ENCODE peak calls at places on chromosomes 3 and 15, in four cellular contexts. G is tibial artery, K is transverse colon, R is hepatocyte. W is an unnamed sample.

GRCh38 chr3:195156286-195156890 is 114.6 kb downstream of the XXYLT1 start:
- DNase-seq in K (no peak), R (no peak), G (no peak), W (no peak)

GRCh38 chr3:10361375-10361774 is 40.5 kb upstream of the SEC13 start:
- DNase-seq in R (no peak), G (no peak), K (no peak), W (no peak)

GRCh38 chr15:42018306-42019224 is 2.3 kb downstream of the PLA2G4E start:
- DNase-seq in R (no peak), G (peak; percentile 44), K (no peak), W (peak; percentile 64)

GRCh38 chr3:23808525-23808924 is 2.8 kb downstream of the UBE2E1 start:
- DNase-seq in R (no peak), G (no peak), K (no peak), W (no peak)

GRCh38 chr3:23720885-23721284 is 84.9 kb upstream of the UBE2E1 start:
- DNase-seq in R (no peak), G (no peak), K (no peak), W (no peak)

GRCh38 chr3:72155391-72156064 is 370.6 kb upstream of the PROK2 start:
- DNase-seq in R (peak; percentile 83), G (peak; percentile 91), K (peak; percentile 53), W (peak; percentile 59)

GRCh38 chr3:26293351-26293750 is 329.2 kb upstream of the LRRC3B start:
- DNase-seq in R (no peak), G (no peak), K (no peak), W (no peak)

GRCh38 chr15:34721802-34722795 is 32.7 kb downstream of the GJD2 start:
- DNase-seq in K (no peak), R (peak; percentile 52), G (peak; percentile 87), W (peak; percentile 81)

GRCh38 chr3:141401584-141402475 is 33.5 kb downstream of the ZBTB38 start:
- DNase-seq in R (peak; percentile 73), K (peak; percentile 51), G (peak; percentile 75), W (peak; percentile 53)

GRCh38 chr3:138348950-138349739 is 766 bp downstream of the MRAS start:
- DNase-seq in K (no peak), R (peak; percentile 39), G (peak; percentile 69), W (no peak)

GRCh38 chr15:91634163-91634562 is 219.3 kb upstream of the SLCO3A1 start:
- DNase-seq in R (peak; percentile 41), K (no peak), G (no peak), W (no peak)

GRCh38 chr3:10495003-10495402 is 10.4 kb downstream of the ATP2B2 start:
- DNase-seq in G (no peak), R (peak; percentile 72), K (no peak), W (peak; percentile 34)

GRCh38 chr3:193039058-193039457 is 121.4 kb upstream of the MB21D2 start:
- DNase-seq in R (no peak), G (no peak), K (no peak), W (no peak)

GRCh38 chr15:94991718-94992117 is 760.4 kb downstream of the MCTP2 start:
- DNase-seq in G (no peak), K (no peak), R (no peak), W (no peak)

GRCh38 chr15:94984886-94985285 is 753.5 kb downstream of the MCTP2 start:
- DNase-seq in R (no peak), K (no peak), G (no peak), W (no peak)

GRCh38 chr15:94987085-94987484 is 755.7 kb downstream of the MCTP2 start:
- DNase-seq in G (no peak), R (no peak), K (no peak), W (no peak)
- H3K9me3 ChIP-seq in G (no peaks in the 10 kb centered on the region), R (no peaks in the 10 kb centered on the region), K (peaks cover 7% of the 10 kb centered on the region), W (no peaks in the 10 kb centered on the region)

DNA sequence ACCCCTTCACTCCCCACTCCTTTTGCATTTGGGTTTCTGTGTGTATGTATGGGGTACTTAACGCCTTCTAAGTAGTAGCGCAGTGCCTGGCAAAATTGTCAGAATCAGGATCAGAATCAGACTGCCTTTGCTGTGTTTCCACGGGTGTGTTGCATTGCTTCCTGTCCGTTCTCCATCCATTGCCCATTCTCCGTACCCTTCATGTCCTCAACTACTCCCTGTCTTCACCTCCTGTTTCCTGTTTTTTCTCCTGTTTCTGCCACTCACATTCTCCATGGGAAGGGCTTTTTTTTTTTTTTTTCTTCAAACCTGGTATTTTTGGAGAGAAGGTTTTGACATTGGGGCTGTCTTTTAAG is 112.9 kb downstream of the FNDC3B start:
- DNase-seq in K (no peak), R (no peak), G (no peak), W (no peak)
- H3K4me1 ChIP-seq in K (peaks cover 24% of the 10 kb centered on the region), R (peaks cover 35% of the 10 kb centered on the region), G (peaks cover 73% of the 10 kb centered on the region), W (peaks cover 25% of the 10 kb centered on the region)

DNA sequence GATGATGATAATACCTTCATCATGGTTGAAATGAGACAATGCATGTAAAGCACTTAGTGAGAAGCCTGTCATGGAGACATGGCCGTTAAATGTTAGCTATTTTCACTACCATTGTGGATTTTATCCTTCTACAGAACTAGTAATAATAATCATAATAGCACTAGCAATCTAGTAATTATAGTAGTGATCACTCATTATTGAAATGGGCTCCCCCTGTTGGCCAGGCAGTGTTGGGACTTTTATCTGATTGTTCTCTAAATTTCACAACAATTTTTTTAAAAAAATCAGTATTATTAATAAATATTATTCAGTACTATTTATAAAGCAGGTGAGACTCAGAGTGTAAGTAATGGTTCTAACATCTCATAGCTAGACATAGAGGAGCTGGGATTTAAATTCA is 396.3 kb downstream of the IL5RA start:
- DNase-seq in G (no peak), K (no peak), R (no peak), W (peak; percentile 8)
- TF ChIP-seq CTCF in G (no peak), K (no peak), R (peak; percentile 31), W (peak; percentile 45)

DNA sequence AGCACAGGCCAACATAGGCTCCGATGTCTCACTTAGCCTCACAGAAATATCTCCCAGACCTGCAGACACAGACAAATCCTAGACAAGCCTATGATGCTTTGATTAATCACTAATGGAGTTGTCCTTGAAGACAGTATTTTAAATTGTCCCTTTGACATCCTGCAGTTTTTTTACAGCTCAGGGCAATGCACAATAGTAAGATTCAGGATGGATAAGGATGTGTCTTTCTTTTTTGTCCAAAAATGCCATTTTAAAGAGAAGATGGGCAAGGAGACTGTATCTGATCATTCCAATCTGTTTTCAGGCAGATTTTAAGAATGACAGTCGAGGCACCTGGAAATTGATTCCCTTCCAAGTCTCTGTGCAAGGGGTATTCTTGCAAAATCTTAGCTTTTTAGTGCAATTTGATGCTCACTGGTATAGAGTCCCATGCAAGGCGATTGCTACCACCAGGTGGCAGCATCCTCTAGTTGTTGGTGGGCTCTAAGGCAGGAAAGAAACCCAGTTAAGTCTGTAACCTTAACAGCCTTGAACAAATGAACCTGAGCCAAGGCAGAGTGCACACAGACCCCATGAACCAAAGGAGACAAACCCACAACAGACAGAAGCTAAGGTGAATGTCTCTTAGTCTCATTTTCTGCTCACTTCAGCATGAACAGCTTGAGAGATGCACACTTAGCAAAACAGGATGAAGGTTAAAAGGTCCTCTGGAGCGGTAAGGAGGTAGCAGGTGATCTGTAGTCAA is 51.2 kb upstream of the MINAR1 start:
- DNase-seq in K (peak; percentile 76), R (peak; percentile 86), G (peak; percentile 83), W (peak; percentile 89)
- H3K9me3 ChIP-seq in K (no peaks in the 10 kb centered on the region), R (no peaks in the 10 kb centered on the region), G (no peaks in the 10 kb centered on the region), W (no peaks in the 10 kb centered on the region)

GRCh38 chr3:122988507-122988906 is 39.1 kb downstream of the SEMA5B start:
- DNase-seq in K (no peak), R (no peak), G (no peak), W (no peak)
- H3K4me1 ChIP-seq in K (no peaks in the 10 kb centered on the region), R (no peaks in the 10 kb centered on the region), G (peaks cover 10% of the 10 kb centered on the region), W (peaks cover 17% of the 10 kb centered on the region)

GRCh38 chr15:44125879-44126278 is 69.2 kb downstream of the FRMD5 start:
- DNase-seq in K (no peak), R (no peak), G (no peak), W (no peak)

GRCh38 chr15:44132057-44132456 is 63.0 kb downstream of the FRMD5 start:
- DNase-seq in K (no peak), G (no peak), R (no peak), W (no peak)

GRCh38 chr15:44128443-44128842 is 66.6 kb downstream of the FRMD5 start:
- DNase-seq in R (no peak), G (no peak), K (no peak), W (no peak)

GRCh38 chr15:44129911-44130310 is 65.2 kb downstream of the FRMD5 start:
- DNase-seq in R (no peak), K (no peak), G (no peak), W (no peak)

GRCh38 chr15:44130778-44131177 is 64.3 kb downstream of the FRMD5 start:
- DNase-seq in R (no peak), K (no peak), G (no peak), W (no peak)
- TF ChIP-seq CTCF in R (peak; percentile 28), K (no peak), G (no peak), W (no peak)